ENCODE peak calls at places on chromosomes 12 and 14, in five cellular contexts. Q is cardiac fibroblast, Z is MM.1S, Y is astrocyte of the spinal cord, I is AG09309. H is an unnamed sample.

GRCh38 chr14:60848066-60848465 is 113.5 kb downstream of the MNAT1 start:
- DNase-seq in Q (no peak), Z (no peak), Y (no peak), I (no peak), H (no peak)

GRCh38 chr14:90453401-90453951 is 56.6 kb downstream of the CALM1 start:
- DNase-seq in Q (peak), Z (no peak), Y (peak), I (no peak), H (no peak)

GRCh38 chr12:50257226-50258166 is 25.8 kb downstream of the LIMA1 start:
- DNase-seq in Q (peak), Z (no peak), Y (peak), I (no peak), H (no peak)

GRCh38 chr14:24389266-24389855 is 9.4 kb upstream of the NYNRIN start:
- DNase-seq in Q (peak), Z (no peak), Y (no peak), I (no peak), H (no peak)

GRCh38 chr12:30268036-30268435 is 427.6 kb downstream of the IPO8 start:
- DNase-seq in Q (no peak), Z (no peak), Y (no peak), I (no peak), H (no peak)

GRCh38 chr14:69682607-69683263 is 71.3 kb downstream of the SUSD6 start:
- DNase-seq in Q (no peak), Z (peak), Y (no peak), I (no peak), H (no peak)

GRCh38 chr12:109154485-109155438 is 38.4 kb downstream of the ACACB start:
- DNase-seq in Q (peak), Z (peak), Y (peak), I (no peak), H (peak)

GRCh38 chr14:91078095-91078737 is 17.8 kb upstream of the RPS6KA5 start:
- DNase-seq in Q (no peak), Z (peak), Y (no peak), I (no peak), H (no peak)

GRCh38 chr12:4780624-4781023 is 60.4 kb downstream of the GALNT8 start:
- DNase-seq in Q (no peak), Z (no peak), Y (no peak), I (no peak), H (no peak)

GRCh38 chr14:100586153-100586519 is 1.1 kb downstream of the BEGAIN start:
- DNase-seq in Q (no peak), Z (no peak), Y (no peak), I (no peak), H (no peak)
- H3K4me3 ChIP-seq in Q (peak), Z (no peak), Y (peak), I (peak), H (no peak)

DNA sequence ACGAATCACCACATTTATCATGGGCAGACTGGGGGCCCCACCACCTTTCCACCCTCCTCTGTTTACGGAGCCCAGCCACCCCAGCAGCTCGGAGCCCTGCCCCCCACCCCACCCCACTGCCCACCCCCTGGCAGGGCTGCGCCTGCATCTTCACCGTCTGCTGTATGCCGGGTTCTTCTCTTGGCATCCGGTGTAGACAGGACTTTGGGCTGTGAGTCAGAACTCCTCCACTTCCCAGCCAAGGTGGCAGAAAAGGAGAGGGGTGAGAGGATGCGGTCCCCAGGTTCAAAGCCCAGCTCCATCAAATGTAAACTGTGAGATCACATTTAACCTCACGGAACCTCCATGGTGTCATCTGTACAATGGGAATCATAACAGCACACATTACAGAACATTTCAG is 292.5 kb upstream of the RTL1 start:
- DNase-seq in Q (no peak), Z (no peak), Y (no peak), I (no peak), H (no peak)
- TF ChIP-seq CTCF in Q (no peak), Z (no peak), Y (no peak), I (no peak), H (no peak)

DNA sequence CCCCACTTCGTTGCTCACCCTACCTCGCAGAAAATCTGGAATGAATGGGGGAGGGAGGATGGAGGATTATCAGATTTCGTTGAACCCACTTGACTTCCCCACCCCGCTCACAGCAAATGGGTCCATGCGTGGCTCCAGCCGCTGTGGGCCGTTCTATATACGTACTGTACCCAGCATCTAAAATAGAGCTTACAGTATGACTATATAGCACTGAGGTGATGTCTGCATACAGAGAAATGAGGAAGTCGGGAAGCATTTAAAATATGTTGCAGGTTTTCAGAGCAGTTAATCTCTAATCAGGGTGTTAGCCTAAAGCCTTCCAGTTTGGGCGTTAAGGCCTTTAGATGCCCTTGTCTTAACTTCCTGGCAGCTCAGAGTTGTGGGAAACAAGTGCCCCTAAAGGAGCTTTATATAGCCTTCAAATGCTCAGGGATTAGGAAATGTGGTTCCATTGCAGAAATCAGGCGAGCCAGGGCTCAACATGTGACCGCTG is 1.4 kb downstream of the BICDL1 start:
- DNase-seq in Q (no peak), Z (no peak), Y (no peak), I (no peak), H (no peak)
- H3K4me3 ChIP-seq in Q (no peak), Z (peak), Y (no peak), I (no peak), H (peak)

GRCh38 chr12:32265920-32266319 is 133.4 kb upstream of the FGD4 start:
- DNase-seq in Q (peak), Z (no peak), Y (no peak), I (no peak), H (peak)

GRCh38 chr12:32265461-32265860 is 133.9 kb upstream of the FGD4 start:
- DNase-seq in Q (no peak), Z (no peak), Y (no peak), I (no peak), H (no peak)

GRCh38 chr12:32264995-32265394 is 134.4 kb upstream of the FGD4 start:
- DNase-seq in Q (peak), Z (peak), Y (no peak), I (peak), H (peak)

GRCh38 chr12:32257695-32258496 is 141.5 kb upstream of the FGD4 start:
- DNase-seq in Q (no peak), Z (no peak), Y (no peak), I (no peak), H (no peak)

GRCh38 chr12:32261638-32262037 is 137.7 kb upstream of the FGD4 start:
- DNase-seq in Q (no peak), Z (no peak), Y (no peak), I (no peak), H (peak)
- TF ChIP-seq CTCF in Q (no peak), Z (peak), Y (peak), I (peak), H (peak)

DNA sequence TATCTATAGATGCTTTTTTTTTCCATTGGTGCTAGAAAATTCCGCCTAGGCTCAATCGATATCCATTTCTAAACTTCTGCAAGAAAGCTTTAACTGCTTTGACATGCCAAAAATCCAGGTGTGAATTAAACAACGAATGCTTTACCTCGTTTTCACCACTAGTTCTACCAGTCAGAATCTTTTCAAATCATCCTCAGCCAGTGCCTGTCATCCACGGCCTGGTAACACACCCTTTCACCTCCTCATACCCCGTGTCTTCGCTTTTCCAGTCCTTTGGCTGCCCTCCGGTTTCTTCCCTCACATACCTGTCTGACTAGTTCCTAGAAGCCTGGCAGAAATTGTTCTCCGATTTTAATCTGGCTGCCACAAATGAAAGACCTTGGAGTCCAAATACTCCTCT is 1.4 kb upstream of the PHC1 start:
- DNase-seq in Q (no peak), Z (no peak), Y (no peak), I (no peak), H (no peak)
- H3K4me3 ChIP-seq in Q (no peak), Z (no peak), Y (no peak), I (no peak), H (no peak)

GRCh38 chr12:75868501-75868900 is 163.1 kb downstream of the PHLDA1 start:
- DNase-seq in Q (no peak), Z (no peak), Y (peak), I (no peak), H (no peak)

GRCh38 chr12:75859868-75860267 is 171.7 kb downstream of the PHLDA1 start:
- DNase-seq in Q (peak), Z (no peak), Y (no peak), I (no peak), H (no peak)

GRCh38 chr12:75865315-75865714 is 166.3 kb downstream of the PHLDA1 start:
- DNase-seq in Q (no peak), Z (no peak), Y (no peak), I (no peak), H (no peak)

GRCh38 chr12:75862692-75863471 is 168.7 kb downstream of the PHLDA1 start:
- DNase-seq in Q (peak), Z (no peak), Y (peak), I (no peak), H (no peak)

DNA sequence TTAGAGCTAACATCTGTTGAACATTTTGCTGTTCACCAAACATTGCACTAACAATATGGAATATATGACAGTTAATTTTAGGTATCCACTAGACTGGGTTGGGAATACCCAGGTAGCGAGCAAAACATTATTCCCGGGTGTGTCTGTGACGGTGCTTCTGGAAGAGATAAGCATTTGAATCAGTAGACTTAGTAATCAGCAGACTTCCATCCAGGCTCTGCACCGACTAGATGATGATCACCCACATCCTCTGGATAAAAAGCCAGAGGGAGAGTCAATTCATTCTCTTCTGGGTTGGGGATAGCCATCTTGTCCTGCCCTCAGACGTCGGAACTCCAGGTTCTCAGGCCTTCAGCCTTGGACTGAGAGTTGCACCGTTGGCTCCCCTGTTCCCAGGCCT is 168.1 kb downstream of the PHLDA1 start:
- DNase-seq in Q (peak), Z (no peak), Y (no peak), I (no peak), H (no peak)
- TF ChIP-seq CTCF in Q (no peak), Z (no peak), Y (no peak), I (no peak), H (no peak)

GRCh38 chr14:103318750-103319419 is 15.2 kb upstream of the EIF5 start:
- DNase-seq in Q (no peak), Z (no peak), Y (no peak), I (no peak), H (no peak)

GRCh38 chr14:103317976-103318580 is 16.0 kb upstream of the EIF5 start:
- DNase-seq in Q (no peak), Z (no peak), Y (no peak), I (no peak), H (no peak)

GRCh38 chr14:103315941-103316340 is 18.1 kb upstream of the EIF5 start:
- DNase-seq in Q (no peak), Z (no peak), Y (no peak), I (no peak), H (no peak)

GRCh38 chr14:103316723-103317122 is 17.3 kb upstream of the EIF5 start:
- DNase-seq in Q (no peak), Z (no peak), Y (no peak), I (no peak), H (no peak)

DNA sequence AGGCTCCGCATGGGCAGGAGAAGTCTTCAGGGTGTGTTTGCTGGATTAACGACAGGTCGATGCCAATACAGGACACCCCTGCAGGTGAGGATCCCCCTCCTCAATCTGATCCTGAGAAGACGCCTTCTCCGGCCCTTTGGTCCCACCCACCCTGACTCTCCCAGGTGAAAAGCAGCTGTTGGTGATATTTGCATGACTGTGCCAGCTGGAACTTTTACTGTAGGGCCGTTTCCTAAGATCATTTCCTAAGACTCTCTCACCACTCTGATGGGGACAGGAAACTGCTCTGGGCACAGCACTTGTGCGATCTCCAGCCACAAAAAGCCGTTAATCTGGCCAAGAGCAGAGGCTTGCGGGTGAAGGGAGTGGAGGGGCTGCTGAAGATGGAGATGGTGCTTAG is 16.8 kb upstream of the EIF5 start:
- DNase-seq in Q (no peak), Z (no peak), Y (no peak), I (no peak), H (no peak)
- H3K4me3 ChIP-seq in Q (no peak), Z (no peak), Y (no peak), I (no peak), H (no peak)